ENCODE peak calls at places on chromosome 17, in seven cellular contexts. J is omental fat pad; O is tibial artery; X is CD4-positive, alpha-beta T cell; K is mesothelial cell of epicardium; Z is uterus; H is A549. R is an unnamed sample.

GRCh38 chr17:49997773-49998703 is 3.0 kb upstream of the DLX3 start:
- DNase-seq in J (peak), O (peak), X (peak), K (peak), Z (peak), H (peak), R (no peak)

GRCh38 chr17:1032391-1032790 is 35.5 kb downstream of the TIMM22 start:
- DNase-seq in J (no peak), O (no peak), X (no peak), K (no peak), Z (no peak), H (no peak), R (no peak)

GRCh38 chr17:144936-145670 is 7.7 kb downstream of the SCGB1C2 start:
- DNase-seq in J (no peak), O (peak), X (no peak), K (no peak), Z (peak), H (no peak), R (peak)

GRCh38 chr17:4598776-4599504 is 14.6 kb downstream of the SMTNL2 start:
- DNase-seq in J (no peak), O (no peak), X (no peak), K (no peak), Z (peak), H (no peak), R (peak)

GRCh38 chr17:50397919-50398285 is 579 bp upstream of the LRRC59 start:
- DNase-seq in J (no peak), O (no peak), X (no peak), K (no peak), Z (no peak), H (no peak), R (no peak)

GRCh38 chr17:9162275-9162985 is 141.1 kb downstream of the NTN1 start:
- DNase-seq in J (no peak), O (peak), X (no peak), K (no peak), Z (no peak), H (peak), R (no peak)

GRCh38 chr17:61397086-61397842 is 2.4 kb upstream of the TBX2 start:
- DNase-seq in J (no peak), O (peak), X (no peak), K (no peak), Z (no peak), H (no peak), R (no peak)

GRCh38 chr17:77420804-77421634 is 280.2 kb downstream of the SEC14L1 start:
- DNase-seq in J (no peak), O (no peak), X (peak), K (no peak), Z (peak), H (peak), R (no peak)

GRCh38 chr17:62852195-62852594 is 44.1 kb upstream of the MARCHF10 start:
- DNase-seq in J (no peak), O (no peak), X (no peak), K (no peak), Z (no peak), H (no peak), R (no peak)

GRCh38 chr17:2054262-2054739 is 602 bp upstream of the HIC1 start:
- DNase-seq in J (no peak), O (no peak), X (no peak), K (no peak), Z (peak), H (peak), R (no peak)

GRCh38 chr17:49580055-49580721 is 4.5 kb downstream of the NXPH3 start:
- DNase-seq in J (no peak), O (no peak), X (no peak), K (no peak), Z (no peak), H (no peak), R (no peak)

GRCh38 chr17:2975469-2975958 is 87.9 kb downstream of the OR1D5 start:
- DNase-seq in J (no peak), O (peak), X (no peak), K (no peak), Z (no peak), H (no peak), R (no peak)

GRCh38 chr17:21687136-21687953 is 5.0 kb upstream of the KCNJ18 start:
- DNase-seq in J (no peak), O (no peak), X (no peak), K (no peak), Z (no peak), H (no peak), R (no peak)

GRCh38 chr17:42120161-42121065 is 754 bp downstream of the KAT2A start:
- DNase-seq in J (no peak), O (no peak), X (no peak), K (no peak), Z (no peak), H (no peak), R (no peak)

GRCh38 chr17:61179316-61179715 is 220.3 kb upstream of the TBX2 start:
- DNase-seq in J (no peak), O (no peak), X (no peak), K (no peak), Z (no peak), H (no peak), R (no peak)

DNA sequence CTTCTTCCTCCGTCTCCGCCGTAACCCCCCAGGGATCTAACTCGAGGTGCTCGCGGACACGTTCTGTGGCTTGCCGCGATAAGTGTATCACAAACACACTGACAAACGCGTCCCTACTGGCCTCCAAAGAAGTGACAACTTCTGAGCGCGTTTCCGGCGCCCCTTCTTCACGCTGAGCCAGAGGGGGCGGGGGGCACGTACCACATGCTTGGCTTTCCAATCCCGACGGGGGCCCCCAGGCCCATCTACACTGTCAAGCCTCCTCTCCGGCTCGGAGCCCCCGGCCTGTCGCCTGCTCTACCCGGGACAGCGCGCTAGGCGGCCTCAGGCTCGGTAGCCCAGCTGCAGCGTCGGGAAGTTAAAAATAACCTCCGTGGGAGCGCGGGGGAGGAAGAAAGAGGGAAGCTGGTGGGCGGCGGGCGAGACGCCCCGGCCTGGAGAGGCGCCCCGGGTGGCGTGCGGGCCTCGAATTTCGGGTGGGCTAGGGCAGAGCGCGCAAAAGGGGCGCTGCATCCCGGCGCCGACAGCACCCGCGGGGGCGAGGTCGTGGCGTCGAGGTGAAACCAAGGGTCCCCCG is 676 bp upstream of the SPHK1 start:
- DNase-seq in J (no peak), O (no peak), X (peak), K (no peak), Z (no peak), H (peak), R (no peak)
- TF ChIP-seq CTCF in J (no peak), O (no peak), X (no peak), K (no peak), Z (no peak), H (no peak), R (peak)

GRCh38 chr17:43984521-43984920 is 19.9 kb upstream of the NAGS start:
- DNase-seq in J (no peak), O (no peak), X (no peak), K (no peak), Z (no peak), H (no peak), R (peak)

GRCh38 chr17:43986225-43986981 is 18.0 kb upstream of the NAGS start:
- DNase-seq in J (no peak), O (no peak), X (no peak), K (no peak), Z (no peak), H (no peak), R (peak)

GRCh38 chr17:43983196-43983514 is 21.3 kb upstream of the NAGS start:
- DNase-seq in J (no peak), O (no peak), X (no peak), K (no peak), Z (no peak), H (no peak), R (peak)

GRCh38 chr17:43982171-43982570 is 22.3 kb upstream of the NAGS start:
- DNase-seq in J (no peak), O (no peak), X (no peak), K (no peak), Z (no peak), H (no peak), R (peak)

GRCh38 chr17:43983515-43984411 is 20.7 kb upstream of the NAGS start:
- DNase-seq in J (no peak), O (no peak), X (no peak), K (no peak), Z (no peak), H (peak), R (peak)
- TF ChIP-seq CTCF in J (no peak), O (no peak), X (no peak), K (no peak), Z (no peak), H (peak), R (peak)

GRCh38 chr17:40873255-40873654 is 6.2 kb upstream of the KRT12 start:
- DNase-seq in J (no peak), O (no peak), X (no peak), K (no peak), Z (no peak), H (no peak), R (no peak)
- TF ChIP-seq CTCF in J (no peak), O (no peak), X (no peak), K (no peak), Z (no peak), H (no peak), R (peak)

DNA sequence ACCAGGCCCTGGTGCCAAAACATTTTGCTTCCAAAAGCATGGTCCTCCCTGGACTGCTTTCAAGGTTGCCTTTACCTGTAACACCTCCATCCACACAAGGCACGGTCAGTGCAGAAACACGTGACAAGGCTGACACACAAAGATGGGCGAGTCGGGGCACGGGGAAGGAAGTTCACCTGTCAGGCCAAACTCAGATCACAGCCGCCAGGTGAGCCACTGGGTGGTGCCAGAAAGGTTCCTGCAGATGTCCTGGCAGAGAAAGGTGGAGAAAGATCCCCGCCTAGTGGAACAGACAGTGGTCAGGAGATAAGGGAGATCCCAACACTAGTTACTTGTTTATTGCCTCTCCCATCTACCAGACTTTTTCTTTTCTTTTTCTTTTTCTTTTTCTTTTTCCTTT is 155.3 kb downstream of the AIPL1 start:
- DNase-seq in J (no peak), O (no peak), X (no peak), K (no peak), Z (no peak), H (peak), R (no peak)
- TF ChIP-seq CTCF in J (no peak), O (no peak), X (no peak), K (no peak), Z (no peak), H (peak), R (no peak)

DNA sequence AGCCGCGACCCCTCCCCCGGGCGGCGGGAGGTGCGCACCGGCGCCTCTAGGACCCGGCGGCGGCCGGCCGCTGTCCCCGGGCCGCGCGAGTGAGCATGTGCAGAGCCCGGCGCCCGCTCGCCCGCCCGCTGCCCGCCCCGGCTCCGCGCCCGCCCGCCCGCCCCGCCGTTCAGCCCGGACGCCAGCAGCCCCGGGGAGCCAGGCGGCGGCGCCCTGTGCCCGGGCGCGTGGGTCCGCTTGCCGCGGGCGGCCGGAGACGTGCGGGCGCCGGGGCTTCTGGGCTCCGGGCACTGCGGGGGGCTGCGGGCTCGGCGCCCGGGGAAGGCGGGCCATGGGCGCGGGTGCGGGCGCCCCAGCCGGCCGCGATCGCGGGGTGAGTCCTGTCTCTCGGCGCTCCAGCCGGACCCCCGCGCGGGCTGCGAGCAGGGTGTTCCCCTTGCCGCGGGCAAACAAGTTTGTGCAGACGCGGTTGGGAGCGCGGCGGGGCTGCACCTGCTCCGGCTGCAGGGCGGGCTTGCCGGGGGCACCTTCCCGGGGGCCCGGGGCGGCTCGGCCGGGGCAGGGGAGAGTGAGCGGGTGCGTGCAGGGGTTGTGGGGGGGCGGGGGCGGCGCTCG is at the start of gene WSCD1:
- DNase-seq in J (no peak), O (no peak), X (no peak), K (no peak), Z (no peak), H (peak), R (peak)
- TF ChIP-seq CTCF in J (no peak), O (no peak), X (no peak), K (no peak), Z (no peak), H (no peak), R (no peak)

GRCh38 chr17:82129095-82129494 is 31.1 kb upstream of the FASN start:
- DNase-seq in J (no peak), O (no peak), X (no peak), K (no peak), Z (no peak), H (no peak), R (no peak)
- TF ChIP-seq CTCF in J (no peak), O (no peak), X (no peak), K (no peak), Z (no peak), H (no peak), R (peak)

R was measured in chondrocyte.